ENCODE peak calls at places on chromosomes 11 and 22, in eight cellular contexts. A is GM12878; E is fibroblast of lung; G is naive thymus-derived CD4-positive, alpha-beta T cell; X is right atrium auricular region; Y is pancreas; S is foreskin fibroblast; U is mesendoderm. H is an unnamed sample.
A peak's percentile ranks its signal among the peaks of the same experiment; 100 is the strongest.

GRCh38 chr22:40525250-40525884 is 111.2 kb downstream of the MRTFA start:
- DNase-seq in A (no peak), E (no peak), G (peak; percentile 60), X (no peak), Y (peak; percentile 39), S (peak; percentile 67), U (peak; percentile 61), H (peak; percentile 67)

GRCh38 chr22:40728731-40729189 is 49.5 kb downstream of the MCHR1 start:
- DNase-seq in A (no peak), E (peak; percentile 56), G (peak; percentile 37), X (no peak), Y (no peak), S (peak; percentile 24), U (peak; percentile 54), H (peak; percentile 76)

GRCh38 chr11:34632105-34632780 is 11.3 kb downstream of the EHF start:
- DNase-seq in A (no peak), E (no peak), G (no peak), X (no peak), Y (peak; percentile 56), S (peak; percentile 40), U (peak; percentile 70), H (no peak)

GRCh38 chr22:47032956-47033647 is 270.7 kb downstream of the TBC1D22A start:
- DNase-seq in A (no peak), E (no peak), G (no peak), X (no peak), Y (no peak), S (no peak), U (no peak), H (peak; percentile 71)

GRCh38 chr11:65827774-65828156 is 6.0 kb upstream of the SNX32 start:
- DNase-seq in A (no peak), E (no peak), G (no peak), X (no peak), Y (no peak), S (peak; percentile 30), U (no peak), H (no peak)

GRCh38 chr22:28142361-28142801 is 223.3 kb upstream of the PITPNB start:
- DNase-seq in A (no peak), E (peak; percentile 96), G (no peak), X (no peak), Y (no peak), S (peak; percentile 92), U (peak; percentile 51), H (no peak)

GRCh38 chr11:116145187-116145865 is 627.5 kb downstream of the BUD13 start:
- DNase-seq in A (no peak), E (no peak), G (no peak), X (peak; percentile 23), Y (no peak), S (no peak), U (peak; percentile 52), H (no peak)

GRCh38 chr11:122140535-122140934 is 24.5 kb upstream of the BLID start:
- DNase-seq in A (no peak), E (peak; percentile 94), G (no peak), X (no peak), Y (no peak), S (peak; percentile 84), U (no peak), H (no peak)

GRCh38 chr22:37109242-37109917 is at the start of gene TMPRSS6:
- DNase-seq in A (no peak), E (no peak), G (no peak), X (no peak), Y (no peak), S (no peak), U (no peak), H (no peak)

GRCh38 chr11:57324154-57324885 is 432 bp downstream of the TNKS1BP1 start:
- DNase-seq in A (no peak), E (peak; percentile 52), G (peak; percentile 32), X (no peak), Y (peak; percentile 56), S (peak; percentile 66), U (peak; percentile 88), H (no peak)

GRCh38 chr11:125345706-125346561 is 150.1 kb downstream of the FEZ1 start:
- DNase-seq in A (no peak), E (peak; percentile 79), G (peak; percentile 27), X (peak; percentile 94), Y (peak; percentile 51), S (peak; percentile 80), U (peak; percentile 77), H (peak; percentile 67)

GRCh38 chr11:42766191-42766590 is 545.6 kb upstream of the API5 start:
- DNase-seq in A (no peak), E (no peak), G (no peak), X (no peak), Y (no peak), S (no peak), U (no peak), H (no peak)

GRCh38 chr22:29029202-29030000 is 32.2 kb downstream of the C22orf31 start:
- DNase-seq in A (no peak), E (no peak), G (no peak), X (no peak), Y (no peak), S (no peak), U (no peak), H (no peak)

GRCh38 chr11:70862093-70862492 is 390.3 kb downstream of the SHANK2 start:
- DNase-seq in A (no peak), E (no peak), G (no peak), X (no peak), Y (no peak), S (no peak), U (no peak), H (no peak)

DNA sequence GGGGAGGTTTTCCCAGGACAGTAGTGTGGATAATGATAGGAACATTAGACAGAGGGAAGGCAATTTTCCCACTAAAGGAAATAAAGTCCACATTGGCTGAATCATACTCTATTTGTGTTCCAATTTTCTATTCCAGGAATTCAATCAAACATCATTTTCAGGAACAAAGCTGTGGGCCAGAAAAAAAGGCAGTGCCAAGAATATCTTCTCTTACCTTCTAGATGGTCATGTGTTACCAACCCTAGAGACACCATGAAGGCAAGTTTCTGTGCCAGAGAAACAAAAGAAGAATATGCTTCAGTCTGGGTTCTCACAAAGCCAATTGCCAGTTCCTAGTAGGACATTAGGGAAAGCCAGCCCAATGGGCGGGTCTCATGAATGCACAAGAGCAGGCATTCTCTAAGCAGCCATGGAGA is 27.5 kb downstream of the LARGE2 start:
- DNase-seq in A (no peak), E (peak; percentile 35), G (no peak), X (no peak), Y (no peak), S (no peak), U (no peak), H (no peak)
- H3K4me3 ChIP-seq in A (no peak overlapping the region), E (no peak overlapping the region), G (no peak overlapping the region), X (no peak overlapping the region), Y (no peak overlapping the region), S (no peak overlapping the region), U (no peak overlapping the region), H (no peak overlapping the region)

GRCh38 chr11:1337647-1338007 is 28.2 kb upstream of the TOLLIP start:
- DNase-seq in A (no peak), E (no peak), G (no peak), X (no peak), Y (no peak), S (no peak), U (no peak), H (no peak)

GRCh38 chr11:1335811-1336761 is 26.7 kb upstream of the TOLLIP start:
- DNase-seq in A (no peak), E (peak; percentile 59), G (peak; percentile 61), X (peak; percentile 92), Y (peak; percentile 40), S (peak; percentile 88), U (peak; percentile 81), H (peak; percentile 65)

GRCh38 chr11:1338201-1339065 is 29.0 kb upstream of the TOLLIP start:
- DNase-seq in A (no peak), E (no peak), G (no peak), X (peak; percentile 58), Y (peak; percentile 19), S (no peak), U (no peak), H (no peak)

GRCh38 chr11:1335264-1335810 is 25.9 kb upstream of the TOLLIP start:
- DNase-seq in A (no peak), E (no peak), G (no peak), X (no peak), Y (no peak), S (no peak), U (no peak), H (peak; percentile 45)

GRCh38 chr11:1336836-1337646 is 27.6 kb upstream of the TOLLIP start:
- DNase-seq in A (no peak), E (no peak), G (peak; percentile 56), X (no peak), Y (peak; percentile 40), S (peak; percentile 22), U (peak; percentile 44), H (peak; percentile 64)
- H3K4me3 ChIP-seq in A (no peak overlapping the region), E (no peak overlapping the region), G (peak overlapping the region; percentile 17), X (peak overlapping the region; percentile 33), Y (no peak overlapping the region), S (no peak overlapping the region), U (no peak overlapping the region), H (peak overlapping the region; percentile 30)

GRCh38 chr11:112163875-112164521 is at the start of gene IL18:
- DNase-seq in A (no peak), E (peak; percentile 25), G (no peak), X (no peak), Y (peak; percentile 56), S (peak; percentile 4), U (peak; percentile 56), H (no peak)

GRCh38 chr11:112160452-112160851 is 3.4 kb downstream of the IL18 start:
- DNase-seq in A (no peak), E (no peak), G (no peak), X (no peak), Y (no peak), S (no peak), U (no peak), H (no peak)

GRCh38 chr11:112165049-112165448 is 1.2 kb upstream of the IL18 start:
- DNase-seq in A (no peak), E (no peak), G (no peak), X (no peak), Y (no peak), S (no peak), U (no peak), H (no peak)

GRCh38 chr11:112161012-112161411 is 2.9 kb downstream of the IL18 start:
- DNase-seq in A (no peak), E (no peak), G (no peak), X (no peak), Y (no peak), S (peak; percentile 21), U (no peak), H (no peak)

GRCh38 chr11:112162761-112163669 is 879 bp downstream of the IL18 start:
- DNase-seq in A (no peak), E (peak; percentile 44), G (no peak), X (no peak), Y (no peak), S (peak; percentile 12), U (no peak), H (no peak)
- H3K4me3 ChIP-seq in A (no peak overlapping the region), E (no peak overlapping the region), G (no peak overlapping the region), X (no peak overlapping the region), Y (no peak overlapping the region), S (no peak overlapping the region), U (no peak overlapping the region), H (no peak overlapping the region)

DNA sequence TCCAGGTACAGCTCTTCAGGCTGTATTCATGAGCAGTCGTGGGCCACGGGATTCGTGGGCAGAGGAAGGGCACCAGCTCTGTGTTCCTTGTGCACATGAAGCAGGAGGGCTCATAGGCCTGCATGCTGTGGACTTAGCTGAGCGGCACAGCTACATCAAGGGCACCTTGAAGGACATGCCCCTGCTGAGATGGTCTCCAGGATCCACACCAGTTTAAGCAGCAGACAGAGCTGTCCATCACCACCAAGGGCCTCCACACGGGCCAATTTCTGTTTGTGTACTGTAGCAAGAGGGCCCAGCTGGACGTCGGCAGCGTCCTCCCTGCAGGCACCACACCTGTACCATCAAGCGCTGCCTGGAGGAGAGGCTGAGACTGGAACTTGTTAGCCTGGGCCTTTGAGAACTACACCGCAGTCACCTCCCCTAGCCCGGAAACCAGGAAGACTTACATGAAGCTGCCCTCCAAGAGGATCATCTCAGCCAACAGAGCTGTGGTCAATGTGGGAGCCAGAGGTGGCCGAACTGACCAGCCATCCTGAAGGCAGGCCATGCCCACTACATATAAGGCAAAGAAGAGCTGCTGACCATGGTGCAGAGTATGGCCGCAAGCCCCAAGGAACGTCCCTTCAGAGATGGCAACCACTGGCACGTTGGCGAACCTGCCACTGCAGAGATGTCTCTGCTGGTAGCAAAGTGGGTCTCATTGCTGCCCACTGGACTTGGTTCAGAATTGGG is 32.7 kb upstream of the GNB1L start:
- DNase-seq in A (no peak), E (no peak), G (no peak), X (no peak), Y (no peak), S (no peak), U (no peak), H (no peak)
- H3K4me3 ChIP-seq in A (no peak overlapping the region), E (no peak overlapping the region), G (no peak overlapping the region), X (no peak overlapping the region), Y (no peak overlapping the region), S (no peak overlapping the region), U (no peak overlapping the region), H (no peak overlapping the region)

H was measured in Peyer's patch.